ENCODE peak calls at places on chromosomes 4 and X, in ten cellular contexts. A is foreskin fibroblast, O is left lung, G is H9, K is bronchial epithelial cell, V is transverse colon, H is mesothelial cell of epicardium, Z is fibroblast of the aortic adventitia, D is right atrium auricular region, I is WTC11. N is an unnamed sample.

GRCh38 chrX:19658030-19658429 is 142.7 kb upstream of the MAP3K15 start:
- DNase-seq in A (no peak), O (no peak), G (no peak), K (peak), V (no peak), H (no peak), Z (no peak), D (no peak), I (no peak), N (no peak)

GRCh38 chrX:23993012-23993633 is 33.9 kb downstream of the KLHL15 start:
- DNase-seq in A (no peak), O (no peak), G (no peak), K (peak), V (no peak), H (no peak), Z (peak), D (no peak), I (no peak), N (no peak)

GRCh38 chrX:118254611-118255010 is 91.3 kb upstream of the WDR44 start:
- DNase-seq in A (no peak), O (no peak), G (peak), K (peak), V (peak), H (no peak), Z (peak), D (peak), I (peak), N (peak)

GRCh38 chrX:97132654-97133415 is 249.1 kb downstream of the RPA4 start:
- DNase-seq in A (no peak), O (no peak), G (no peak), K (no peak), V (no peak), H (no peak), Z (no peak), D (no peak), I (no peak), N (peak)

GRCh38 chrX:1012678-1013300 is 199.7 kb downstream of the CRLF2 start:
- DNase-seq in A (no peak), O (no peak), G (no peak), K (no peak), V (no peak), H (no peak), Z (no peak), D (no peak), I (no peak), N (no peak)

GRCh38 chr4:26099967-26100366 is 185.9 kb downstream of the SMIM20 start:
- DNase-seq in A (no peak), O (no peak), G (no peak), K (no peak), V (no peak), H (no peak), Z (no peak), D (no peak), I (no peak), N (no peak)

GRCh38 chr4:119646347-119647071 is 17.9 kb upstream of the PDE5A start:
- DNase-seq in A (peak), O (no peak), G (no peak), K (no peak), V (peak), H (no peak), Z (peak), D (no peak), I (no peak), N (no peak)

GRCh38 chrX:133005038-133005437 is 46.6 kb upstream of the HS6ST2 start:
- DNase-seq in A (no peak), O (no peak), G (no peak), K (peak), V (no peak), H (no peak), Z (peak), D (no peak), I (no peak), N (peak)

GRCh38 chr4:183675625-183676024 is 16.5 kb downstream of the TRAPPC11 start:
- DNase-seq in A (no peak), O (no peak), G (no peak), K (no peak), V (no peak), H (no peak), Z (peak), D (no peak), I (no peak), N (no peak)

GRCh38 chr4:156976147-156976546 is 4.5 kb upstream of the PDGFC start:
- DNase-seq in A (peak), O (no peak), G (no peak), K (peak), V (no peak), H (no peak), Z (peak), D (no peak), I (no peak), N (no peak)

GRCh38 chrX:105646592-105647372 is 175.6 kb upstream of the NRK start:
- DNase-seq in A (no peak), O (no peak), G (no peak), K (no peak), V (no peak), H (no peak), Z (no peak), D (no peak), I (no peak), N (no peak)

GRCh38 chr4:182297659-182298058 is 54.5 kb downstream of the TENM3 start:
- DNase-seq in A (no peak), O (no peak), G (no peak), K (no peak), V (no peak), H (no peak), Z (no peak), D (no peak), I (no peak), N (no peak)

GRCh38 chrX:7233632-7234406 is 85.9 kb upstream of the PUDP start:
- DNase-seq in A (no peak), O (no peak), G (no peak), K (no peak), V (no peak), H (no peak), Z (peak), D (no peak), I (no peak), N (no peak)

GRCh38 chr4:136687118-136687517 is 845.2 kb downstream of the PCDH18 start:
- DNase-seq in A (no peak), O (no peak), G (peak), K (no peak), V (no peak), H (no peak), Z (peak), D (no peak), I (peak), N (no peak)

GRCh38 chrX:3963980-3964379 is 250.5 kb upstream of the PRKX start:
- DNase-seq in A (no peak), O (no peak), G (no peak), K (no peak), V (no peak), H (no peak), Z (no peak), D (no peak), I (no peak), N (no peak)

GRCh38 chr4:6909113-6909969 is at the start of gene TBC1D14:
- DNase-seq in A (peak), O (peak), G (peak), K (peak), V (peak), H (peak), Z (peak), D (peak), I (peak), N (peak)

GRCh38 chr4:12459126-12459525 is 1025.0 kb downstream of the RAB28 start:
- DNase-seq in A (no peak), O (no peak), G (no peak), K (no peak), V (no peak), H (no peak), Z (no peak), D (no peak), I (no peak), N (no peak)

GRCh38 chr4:87057835-87058234 is 123.0 kb downstream of the AFF1 start:
- DNase-seq in A (no peak), O (no peak), G (no peak), K (no peak), V (no peak), H (no peak), Z (no peak), D (no peak), I (no peak), N (no peak)

GRCh38 chr4:105956566-105956965 is 61.3 kb downstream of the NPNT start:
- DNase-seq in A (no peak), O (no peak), G (no peak), K (no peak), V (no peak), H (no peak), Z (no peak), D (no peak), I (no peak), N (no peak)

GRCh38 chrX:55489315-55490009 is at the start of gene USP51:
- DNase-seq in A (no peak), O (peak), G (peak), K (peak), V (peak), H (no peak), Z (peak), D (peak), I (peak), N (peak)

GRCh38 chr4:127641524-127641923 is 8.8 kb downstream of the INTU start:
- DNase-seq in A (no peak), O (no peak), G (no peak), K (no peak), V (no peak), H (no peak), Z (peak), D (no peak), I (no peak), N (no peak)

GRCh38 chrX:69024931-69025330 is 140.3 kb downstream of the PJA1 start:
- DNase-seq in A (no peak), O (peak), G (peak), K (peak), V (peak), H (no peak), Z (peak), D (peak), I (no peak), N (no peak)

GRCh38 chr4:98352403-98352802 is 91.2 kb downstream of the RAP1GDS1 start:
- DNase-seq in A (no peak), O (no peak), G (no peak), K (no peak), V (no peak), H (no peak), Z (no peak), D (no peak), I (no peak), N (no peak)

GRCh38 chrX:122026665-122027064 is 979.3 kb downstream of the GLUD2 start:
- DNase-seq in A (no peak), O (no peak), G (no peak), K (no peak), V (no peak), H (no peak), Z (no peak), D (no peak), I (no peak), N (no peak)

GRCh38 chr4:114659386-114660008 is 60.9 kb downstream of the UGT8 start:
- DNase-seq in A (peak), O (no peak), G (peak), K (peak), V (peak), H (peak), Z (peak), D (no peak), I (peak), N (peak)

GRCh38 chrX:154967603-154968002 is 54.9 kb downstream of the F8 start:
- DNase-seq in A (peak), O (no peak), G (no peak), K (peak), V (no peak), H (no peak), Z (no peak), D (no peak), I (no peak), N (no peak)

GRCh38 chr4:156962551-156962974 is 9.0 kb downstream of the PDGFC start:
- DNase-seq in A (peak), O (no peak), G (no peak), K (peak), V (no peak), H (no peak), Z (peak), D (no peak), I (no peak), N (no peak)

GRCh38 chrX:71976753-71977152 is 66.1 kb downstream of the NHSL2 start:
- DNase-seq in A (no peak), O (no peak), G (no peak), K (no peak), V (no peak), H (no peak), Z (no peak), D (no peak), I (no peak), N (no peak)

GRCh38 chrX:106278951-106279350 is 110.8 kb downstream of the PWWP3B start:
- DNase-seq in A (no peak), O (no peak), G (no peak), K (peak), V (no peak), H (no peak), Z (no peak), D (no peak), I (no peak), N (no peak)

GRCh38 chr4:158856852-158857251 is 88.0 kb downstream of the FNIP2 start:
- DNase-seq in A (peak), O (no peak), G (no peak), K (peak), V (no peak), H (no peak), Z (peak), D (no peak), I (no peak), N (peak)

GRCh38 chr4:159002950-159003349 is 99.9 kb upstream of the RAPGEF2 start:
- DNase-seq in A (peak), O (no peak), G (no peak), K (no peak), V (no peak), H (no peak), Z (peak), D (no peak), I (no peak), N (no peak)

GRCh38 chr4:170025523-170026252 is 507 bp downstream of the MFAP3L start:
- DNase-seq in A (no peak), O (peak), G (no peak), K (no peak), V (peak), H (no peak), Z (peak), D (no peak), I (peak), N (no peak)

GRCh38 chr4:145618210-145618911 is 824 bp upstream of the MMAA start:
- DNase-seq in A (no peak), O (no peak), G (no peak), K (no peak), V (peak), H (no peak), Z (no peak), D (no peak), I (no peak), N (peak)

GRCh38 chr4:84939111-84939510 is 27.4 kb downstream of the WDFY3 start:
- DNase-seq in A (no peak), O (no peak), G (no peak), K (no peak), V (no peak), H (no peak), Z (no peak), D (no peak), I (no peak), N (no peak)

GRCh38 chrX:45801554-45801953 is 600.9 kb upstream of the DIPK2B start:
- DNase-seq in A (no peak), O (no peak), G (no peak), K (peak), V (no peak), H (no peak), Z (peak), D (no peak), I (no peak), N (no peak)
- TF ChIP-seq CTCF in A (no peak), O (peak), G (peak), K (peak), V (peak), H (no peak), Z (peak), D (no peak), I (no peak), N (peak)

GRCh38 chr4:108762559-108763225 is at the start of gene ETNPPL:
- DNase-seq in A (no peak), O (peak), G (peak), K (no peak), V (no peak), H (peak), Z (no peak), D (no peak), I (peak), N (no peak)
- TF ChIP-seq CTCF in A (no peak), O (no peak), G (peak), K (no peak), V (no peak), H (no peak), Z (no peak), D (no peak), I (no peak), N (no peak)

DNA sequence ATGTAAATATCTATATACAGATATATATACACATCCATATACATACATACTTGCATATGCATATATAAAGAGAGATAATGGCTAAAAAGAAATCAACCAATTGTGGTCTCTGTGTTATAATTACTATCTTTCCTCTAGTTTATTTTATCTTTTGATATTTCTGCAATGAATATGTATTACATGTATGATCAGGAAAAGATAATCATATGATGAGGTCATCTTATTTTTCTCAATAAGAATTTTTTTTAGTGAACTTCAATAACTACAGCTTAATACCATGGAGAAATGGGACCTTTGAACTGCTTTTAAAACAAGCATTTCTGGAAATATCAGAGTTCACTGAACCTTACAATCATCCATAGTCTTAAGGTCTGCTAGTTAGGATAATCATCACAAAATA is 158.0 kb downstream of the HNRNPD start:
- DNase-seq in A (no peak), O (no peak), G (no peak), K (no peak), V (no peak), H (no peak), Z (no peak), D (no peak), I (no peak), N (no peak)
- TF ChIP-seq CTCF in A (no peak), O (no peak), G (no peak), K (no peak), V (no peak), H (no peak), Z (no peak), D (no peak), I (no peak), N (no peak)

DNA sequence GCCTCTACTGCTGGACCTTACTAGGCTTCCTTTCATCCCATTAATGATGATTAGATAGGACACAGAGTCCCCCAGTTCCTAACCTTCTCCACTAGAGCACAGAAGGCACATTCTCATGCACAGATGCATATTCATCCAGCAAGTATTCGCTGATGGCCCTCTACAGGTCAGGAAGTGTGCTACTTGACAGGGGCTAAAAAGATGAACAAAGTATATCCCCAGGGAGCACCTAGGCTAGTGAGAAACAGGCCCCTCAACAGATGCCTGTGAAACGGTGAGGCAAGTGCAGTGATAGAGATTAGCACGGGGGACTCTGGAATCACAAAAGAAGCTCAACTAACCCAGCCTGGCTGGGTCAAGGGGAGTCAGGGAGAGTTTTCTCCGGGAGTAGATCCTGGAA is 95.8 kb downstream of the MGST2 start:
- DNase-seq in A (no peak), O (no peak), G (no peak), K (peak), V (no peak), H (no peak), Z (no peak), D (no peak), I (no peak), N (no peak)
- TF ChIP-seq CTCF in A (peak), O (no peak), G (peak), K (peak), V (no peak), H (no peak), Z (peak), D (no peak), I (peak), N (no peak)

DNA sequence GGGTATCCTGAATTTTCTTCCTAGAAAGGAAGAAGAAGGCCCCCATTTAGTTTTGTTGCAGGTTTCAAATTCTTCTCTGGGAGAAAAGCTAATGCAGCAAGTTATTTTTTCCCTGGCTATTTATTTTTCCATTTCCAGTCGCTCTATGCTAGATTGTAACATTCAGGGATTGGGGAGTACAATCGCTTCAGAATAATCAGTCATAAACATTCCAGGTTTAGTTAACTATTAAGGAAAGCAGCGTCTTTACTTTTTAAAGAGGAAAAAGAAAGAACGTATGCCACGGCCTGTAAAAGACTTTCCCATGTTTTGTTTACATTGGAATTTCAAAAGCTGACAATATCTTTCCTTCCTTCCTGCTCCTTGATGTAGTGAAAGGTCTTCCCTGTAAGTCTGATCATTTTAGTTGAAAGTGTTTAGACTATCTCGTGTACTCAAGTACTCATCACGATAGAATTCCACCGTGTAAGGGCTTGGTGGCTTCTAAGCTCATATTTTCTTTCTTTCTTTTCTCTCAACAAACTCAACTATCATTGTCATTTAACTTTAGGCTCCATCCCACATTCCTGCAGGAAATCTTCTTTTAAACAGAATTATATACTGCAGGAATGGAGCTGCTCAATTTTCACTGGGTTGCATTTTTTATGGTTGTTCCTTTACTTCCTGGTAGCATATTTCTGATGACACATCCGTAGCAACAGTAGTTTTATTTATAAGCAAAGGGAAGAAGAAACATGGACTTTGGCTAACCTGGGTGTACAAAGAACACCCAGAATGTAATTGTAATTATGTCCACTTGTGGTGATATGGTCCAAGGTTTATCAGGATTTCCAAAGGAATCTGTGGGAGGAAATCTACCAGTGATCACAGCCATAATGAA is 213.1 kb upstream of the FAT1 start:
- DNase-seq in A (peak), O (no peak), G (no peak), K (peak), V (no peak), H (no peak), Z (peak), D (no peak), I (no peak), N (no peak)
- TF ChIP-seq CTCF in A (peak), O (no peak), G (no peak), K (no peak), V (peak), H (no peak), Z (no peak), D (no peak), I (no peak), N (no peak)

GRCh38 chr4:180828455-180829018 is 1414.7 kb upstream of the TENM3 start:
- DNase-seq in A (no peak), O (no peak), G (no peak), K (peak), V (no peak), H (no peak), Z (peak), D (no peak), I (no peak), N (no peak)
- TF ChIP-seq CTCF in A (peak), O (peak), G (peak), K (peak), V (peak), H (peak), Z (peak), D (peak), I (peak), N (peak)

GRCh38 chr4:91989914-91990313 is 313.9 kb upstream of the GRID2 start:
- DNase-seq in A (no peak), O (no peak), G (no peak), K (no peak), V (no peak), H (no peak), Z (no peak), D (no peak), I (no peak), N (no peak)
- TF ChIP-seq CTCF in A (no peak), O (no peak), G (peak), K (no peak), V (no peak), H (no peak), Z (no peak), D (no peak), I (no peak), N (no peak)

DNA sequence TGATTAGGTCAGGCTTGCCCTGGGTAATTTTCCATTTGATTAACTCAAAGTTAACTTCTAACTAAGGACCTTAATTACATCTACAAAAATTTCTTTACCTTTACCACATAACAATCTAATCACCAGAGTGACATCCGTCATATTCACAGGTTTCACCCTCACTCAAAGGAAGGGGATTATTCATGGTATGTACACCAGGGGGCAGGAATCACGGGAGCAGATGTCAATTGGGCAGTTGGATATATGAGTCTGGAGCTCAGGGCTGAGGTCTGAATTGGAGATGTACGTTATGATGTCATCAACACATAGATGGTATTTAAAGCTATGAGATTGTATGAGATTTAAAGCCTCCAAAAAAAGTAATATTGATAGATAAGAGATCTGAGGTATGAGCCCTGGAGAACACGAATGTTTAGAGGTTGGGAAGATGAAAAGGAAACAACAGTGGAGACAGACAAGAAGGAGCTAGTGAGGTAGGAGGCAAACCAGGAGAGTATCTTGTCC is 52.9 kb downstream of the PGRMC1 start:
- DNase-seq in A (no peak), O (no peak), G (no peak), K (no peak), V (no peak), H (no peak), Z (no peak), D (no peak), I (no peak), N (no peak)
- TF ChIP-seq CTCF in A (no peak), O (no peak), G (peak), K (no peak), V (no peak), H (no peak), Z (no peak), D (no peak), I (no peak), N (no peak)

N was measured in GM10248.